ENCODE peak calls at places on chromosomes 13 and 19, in ten cellular contexts. T is GM12878, X is HepG2, V is H1, J is endothelial cell of umbilical vein, Z is K562, E is SK-N-SH, Y is upper lobe of left lung, B is spleen, R is transverse colon. W is an unnamed sample.

GRCh38 chr13:51785592-51786424 is 18.2 kb downstream of the DHRS12 start:
- DNase-seq in T (no peak), X (no peak), V (no peak), J (no peak), Z (no peak), E (peak; percentile 85), Y (no peak), B (no peak), R (no peak), W (no peak)

GRCh38 chr13:19606152-19606551 is 27.3 kb upstream of the MPHOSPH8 start:
- DNase-seq in T (no peak), X (no peak), V (no peak), J (no peak), Z (no peak), E (no peak), Y (no peak), B (no peak), R (no peak), W (no peak)

GRCh38 chr19:29687244-29687896 is 22.1 kb downstream of the PLEKHF1 start:
- DNase-seq in T (no peak), X (no peak), V (no peak), J (no peak), Z (no peak), E (no peak), Y (no peak), B (peak; percentile 58), R (no peak), W (no peak)

GRCh38 chr19:36152061-36152885 is at the start of gene COX7A1:
- DNase-seq in T (no peak), X (no peak), V (no peak), J (peak; percentile 23), Z (peak; percentile 26), E (no peak), Y (peak; percentile 89), B (peak; percentile 87), R (peak; percentile 45), W (no peak)

GRCh38 chr13:94073006-94073744 is 406.3 kb downstream of the DCT start:
- DNase-seq in T (no peak), X (no peak), V (no peak), J (no peak), Z (no peak), E (no peak), Y (no peak), B (no peak), R (no peak), W (no peak)

GRCh38 chr13:40048551-40048950 is 393.1 kb downstream of the COG6 start:
- DNase-seq in T (no peak), X (no peak), V (no peak), J (no peak), Z (no peak), E (no peak), Y (no peak), B (no peak), R (no peak), W (no peak)

GRCh38 chr13:79779761-79780160 is 298.8 kb downstream of the NDFIP2 start:
- DNase-seq in T (no peak), X (peak; percentile 12), V (no peak), J (no peak), Z (no peak), E (no peak), Y (no peak), B (no peak), R (peak; percentile 33), W (no peak)

GRCh38 chr19:23070353-23070781 is 46.5 kb upstream of the ZNF730 start:
- DNase-seq in T (no peak), X (no peak), V (peak; percentile 60), J (no peak), Z (peak; percentile 33), E (peak; percentile 73), Y (peak; percentile 49), B (no peak), R (peak; percentile 11), W (peak; percentile 43)

GRCh38 chr19:309206-309565 is 18.0 kb upstream of the PLPP2 start:
- DNase-seq in T (no peak), X (no peak), V (no peak), J (no peak), Z (no peak), E (peak; percentile 32), Y (no peak), B (peak; percentile 62), R (no peak), W (no peak)

GRCh38 chr19:11377237-11377636 is 2.8 kb downstream of the SWSAP1 start:
- DNase-seq in T (no peak), X (no peak), V (no peak), J (peak; percentile 50), Z (peak; percentile 44), E (no peak), Y (no peak), B (no peak), R (peak; percentile 48), W (no peak)

GRCh38 chr13:91632071-91632470 is 233.7 kb downstream of the GPC5 start:
- DNase-seq in T (no peak), X (no peak), V (no peak), J (no peak), Z (no peak), E (no peak), Y (no peak), B (no peak), R (no peak), W (no peak)

GRCh38 chr13:49652691-49653305 is 24.5 kb downstream of the ARL11 start:
- DNase-seq in T (no peak), X (peak; percentile 70), V (peak; percentile 52), J (peak; percentile 37), Z (peak; percentile 52), E (peak; percentile 76), Y (no peak), B (no peak), R (peak; percentile 32), W (peak; percentile 34)

GRCh38 chr19:4380254-4380727 is 20.1 kb downstream of the SH3GL1 start:
- DNase-seq in T (no peak), X (no peak), V (no peak), J (no peak), Z (no peak), E (peak; percentile 29), Y (peak; percentile 58), B (peak; percentile 96), R (no peak), W (no peak)

GRCh38 chr19:4378886-4379285 is 21.5 kb downstream of the SH3GL1 start:
- DNase-seq in T (no peak), X (no peak), V (no peak), J (no peak), Z (no peak), E (no peak), Y (no peak), B (no peak), R (no peak), W (no peak)

GRCh38 chr19:4376245-4376990 is 23.9 kb downstream of the SH3GL1 start:
- DNase-seq in T (no peak), X (no peak), V (no peak), J (no peak), Z (no peak), E (no peak), Y (peak; percentile 32), B (no peak), R (no peak), W (no peak)

GRCh38 chr19:4376991-4377781 is 23.2 kb downstream of the SH3GL1 start:
- DNase-seq in T (no peak), X (no peak), V (no peak), J (no peak), Z (no peak), E (no peak), Y (no peak), B (no peak), R (no peak), W (no peak)

DNA sequence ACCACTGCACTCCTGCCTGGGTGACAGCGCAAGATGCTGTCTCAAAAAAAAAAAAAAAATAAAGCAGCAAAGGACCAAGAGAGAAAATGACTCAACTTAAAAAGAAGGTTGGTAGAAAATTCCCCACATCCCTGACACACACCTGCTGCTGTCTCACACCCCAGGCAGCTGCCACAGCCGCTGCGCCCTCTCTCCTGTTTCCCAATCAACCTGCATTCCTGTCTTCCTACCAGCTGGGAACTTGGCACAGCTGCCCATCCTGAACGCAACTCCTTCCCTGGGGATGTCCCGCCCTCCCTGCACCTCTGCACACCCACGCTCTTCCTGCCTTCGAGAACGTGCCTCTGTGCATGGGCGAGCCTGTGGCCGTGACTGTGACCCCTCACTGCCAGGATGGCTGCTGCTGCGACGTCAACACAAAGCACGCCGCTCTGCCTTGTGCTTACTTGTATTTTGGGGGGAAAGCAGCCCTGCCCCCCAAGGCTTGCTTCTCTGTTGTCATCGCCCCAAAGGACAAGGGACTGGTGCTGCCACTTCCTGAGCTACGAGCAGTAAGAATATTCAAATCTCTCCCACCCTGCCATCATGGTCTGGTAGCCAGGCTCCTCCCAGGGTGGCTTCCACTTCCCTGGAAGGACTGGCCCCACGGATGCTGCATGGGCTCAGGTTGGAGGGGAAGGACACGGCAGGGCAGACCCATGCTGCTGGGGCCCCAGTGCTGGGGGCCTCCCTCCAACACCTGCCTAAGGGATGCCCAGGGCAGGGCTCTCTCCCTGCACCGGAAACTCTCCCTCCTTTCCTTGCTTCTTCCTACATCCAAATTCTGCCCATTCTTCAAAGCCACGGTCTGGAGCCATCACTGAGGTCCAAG is 20.7 kb downstream of the SH3GL1 start:
- DNase-seq in T (peak; percentile 69), X (no peak), V (no peak), J (peak; percentile 38), Z (no peak), E (peak; percentile 18), Y (peak; percentile 45), B (peak; percentile 87), R (no peak), W (no peak)
- TF ChIP-seq POLR2AphosphoS5 in T (no peak), X (no peak), V (no peak), J (no peak), Z (no peak), E (no peak), Y (peak; percentile 80), B (peak; percentile 87), R (no peak), W (no peak)

DNA sequence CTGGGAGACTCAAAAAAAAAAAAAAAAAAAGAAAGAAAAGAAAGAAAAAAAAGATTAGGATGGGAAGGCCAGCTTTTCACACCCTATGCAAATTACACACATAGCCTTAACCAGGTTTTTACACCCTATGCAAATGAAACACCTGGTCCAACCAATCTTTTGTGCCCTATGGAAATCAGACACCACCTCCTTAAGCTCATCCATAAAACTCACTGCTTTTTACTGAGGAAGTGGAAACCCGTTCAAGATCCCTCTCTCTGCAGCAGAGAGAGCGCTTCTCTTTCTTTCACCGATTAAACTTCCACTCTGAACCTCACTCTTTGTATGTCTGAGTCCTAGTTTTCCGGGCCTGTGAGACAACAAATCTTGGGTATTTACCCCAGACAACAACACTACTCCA is 25.3 kb upstream of the HOMER3 start:
- DNase-seq in T (no peak), X (no peak), V (no peak), J (no peak), Z (no peak), E (no peak), Y (no peak), B (no peak), R (no peak), W (no peak)
- TF ChIP-seq POLR2AphosphoS5 in T (no peak), X (no peak), V (no peak), J (no peak), Z (no peak), E (no peak), Y (no peak), B (no peak), R (no peak), W (no peak)

GRCh38 chr19:15285896-15286591 is 46.3 kb downstream of the BRD4 start:
- DNase-seq in T (peak; percentile 75), X (no peak), V (no peak), J (no peak), Z (no peak), E (no peak), Y (no peak), B (peak; percentile 71), R (no peak), W (peak; percentile 46)
- TF ChIP-seq POLR2AphosphoS5 in T (peak; percentile 32), X (no peak), V (no peak), J (no peak), Z (peak; percentile 19), E (no peak), Y (no peak), B (peak; percentile 71), R (no peak), W (peak; percentile 30)

GRCh38 chr19:38274734-38275133 is 10.4 kb downstream of the SPINT2 start:
- DNase-seq in T (no peak), X (no peak), V (no peak), J (no peak), Z (no peak), E (no peak), Y (no peak), B (no peak), R (peak; percentile 52), W (no peak)
- TF ChIP-seq POLR2AphosphoS5 in T (no peak), X (no peak), V (no peak), J (no peak), Z (no peak), E (no peak), Y (no peak), B (peak; percentile 71), R (peak; percentile 37), W (no peak)

W was measured in GM12891.